ENCODE peak calls at places on chromosomes 11 and 22, in seven cellular contexts. O is activated gamma-delta T cell treated with anti-CD3 and anti-CD28 coated beads, Interleukin-2, amount 50 U/mL, for 16 hours; X is stimulated activated naive CD4-positive, alpha-beta T cell; C is activated CD8-positive, alpha-beta memory T cell treated with anti-CD3 and anti-CD28 coated beads, Interleukin-2, amount 50 U/mL, for 48 hours; E is stimulated activated CD4-positive, alpha-beta T cell treated with anti-CD3 and anti-CD28 coated beads, TNF-alpha, amount 100 ng/mL, for 1 hour; T is Right ventricle myocardium superior; R is osteoblast. W is an unnamed sample.

GRCh38 chr22:18056161-18056666 is 21.6 kb upstream of the PEX26 start:
- DNase-seq in C (no peak), R (peak; percentile 97), X (no peak), E (no peak), T (no peak), O (no peak), W (peak; percentile 64)

GRCh38 chr22:49934144-49934890 is 15.9 kb downstream of the CRELD2 start:
- DNase-seq in O (no peak), E (no peak), R (no peak), C (no peak), X (no peak), T (peak; percentile 84), W (no peak)

GRCh38 chr11:128777369-128778011 is 83.6 kb downstream of the FLI1 start:
- DNase-seq in E (no peak), C (no peak), O (no peak), R (no peak), T (no peak), X (no peak), W (no peak)

GRCh38 chr22:20956258-20957117 is 10.6 kb upstream of the AIFM3 start:
- DNase-seq in X (no peak), R (peak; percentile 69), T (no peak), O (no peak), E (no peak), C (no peak), W (no peak)

GRCh38 chr11:76185931-76186401 is 20.3 kb downstream of the WNT11 start:
- DNase-seq in T (peak; percentile 76), R (peak; percentile 97), X (no peak), E (no peak), O (no peak), C (no peak), W (no peak)

GRCh38 chr11:92826136-92826535 is 143.3 kb upstream of the MTNR1B start:
- DNase-seq in T (no peak), X (no peak), C (no peak), O (no peak), R (no peak), E (no peak), W (no peak)

GRCh38 chr11:78744202-78744601 is 169.5 kb upstream of the NARS2 start:
- DNase-seq in X (no peak), T (no peak), R (no peak), E (no peak), C (no peak), O (no peak), W (no peak)

GRCh38 chr11:78325274-78325781 is 92.3 kb downstream of the GAB2 start:
- DNase-seq in T (no peak), X (peak; percentile 42), C (no peak), O (no peak), E (no peak), R (no peak), W (no peak)

GRCh38 chr11:47417712-47418111 is 8.5 kb downstream of the PSMC3 start:
- DNase-seq in C (no peak), E (no peak), O (no peak), T (no peak), X (no peak), R (no peak), W (no peak)

GRCh38 chr22:39624501-39624821 is 53.9 kb downstream of the CACNA1I start:
- DNase-seq in X (no peak), T (no peak), R (peak; percentile 86), O (no peak), E (no peak), C (no peak), W (no peak)

GRCh38 chr11:104700609-104701008 is 197.7 kb downstream of the CASP12 start:
- DNase-seq in R (no peak), X (peak; percentile 13), C (no peak), E (no peak), O (no peak), T (no peak), W (no peak)

GRCh38 chr11:128905345-128906184 is 14.4 kb downstream of the KCNJ5 start:
- DNase-seq in T (peak; percentile 55), X (peak; percentile 46), C (peak; percentile 66), O (no peak), R (peak; percentile 90), E (no peak), W (peak; percentile 47)

GRCh38 chr11:112085822-112086421 is 634 bp downstream of the TIMM8B start:
- DNase-seq in O (peak; percentile 9), X (no peak), R (peak; percentile 80), E (no peak), C (peak; percentile 73), T (no peak), W (no peak)

GRCh38 chr11:11243258-11243789 is 109.7 kb downstream of the CSNK2A3 start:
- DNase-seq in C (no peak), X (no peak), E (no peak), O (no peak), R (no peak), T (peak; percentile 73), W (no peak)

GRCh38 chr11:118263694-118264567 is at the start of gene MPZL2:
- DNase-seq in X (no peak), C (no peak), E (no peak), O (no peak), T (peak; percentile 52), R (no peak), W (peak; percentile 29)

GRCh38 chr11:118615282-118615979 is 8.0 kb downstream of the PHLDB1 start:
- DNase-seq in R (no peak), E (no peak), O (no peak), X (no peak), C (no peak), T (no peak), W (no peak)

GRCh38 chr11:12288212-12288933 is 89.0 kb upstream of the PARVA start:
- DNase-seq in E (no peak), O (no peak), T (peak; percentile 85), C (peak; percentile 85), R (peak; percentile 96), X (no peak), W (peak; percentile 59)

GRCh38 chr22:45582955-45583320 is 80.3 kb downstream of the FBLN1 start:
- DNase-seq in X (no peak), T (no peak), R (peak; percentile 10), O (no peak), E (no peak), C (no peak), W (no peak)

GRCh38 chr22:23267225-23268043 is 87.1 kb downstream of the BCR start:
- DNase-seq in R (no peak), O (no peak), E (no peak), C (no peak), X (no peak), T (no peak), W (no peak)

GRCh38 chr11:123180166-123180565 is 14.9 kb downstream of the CLMP start:
- DNase-seq in R (no peak), O (no peak), C (no peak), T (no peak), E (no peak), X (no peak), W (no peak)

GRCh38 chr11:662689-663274 is 25.7 kb downstream of the DRD4 start:
- DNase-seq in C (no peak), T (peak; percentile 78), R (peak; percentile 99), O (no peak), X (no peak), E (no peak), W (peak; percentile 88)

GRCh38 chr11:134126197-134126822 is 57.4 kb downstream of the JAM3 start:
- DNase-seq in E (no peak), O (no peak), C (no peak), T (no peak), R (peak; percentile 93), X (no peak), W (no peak)

W was measured in HuH-7.5.